ENCODE peak calls at places on chromosomes 2 and 18, in nine cellular contexts. E is naive thymus-derived CD4-positive, alpha-beta T cell; O is progenitor cell of endocrine pancreas; T is lung; M is D341Med; Q is neural progenitor cell; N is RCC 7860; Z is M059J; D is K562. B is an unnamed sample.

GRCh38 chr18:67260841-67261240 is 255.7 kb downstream of the DSEL start:
- DNase-seq in E (no peak), O (no peak), T (no peak), M (no peak), Q (no peak), N (no peak), Z (peak), D (no peak), B (no peak)

GRCh38 chr18:12946549-12947354 is 1.1 kb upstream of the SEH1L start:
- DNase-seq in E (no peak), O (no peak), T (no peak), M (peak), Q (peak), N (peak), Z (peak), D (peak), B (peak)

GRCh38 chr2:202051499-202052161 is 18.0 kb downstream of the FZD7 start:
- DNase-seq in E (no peak), O (no peak), T (no peak), M (no peak), Q (peak), N (no peak), Z (peak), D (no peak), B (no peak)

GRCh38 chr2:236863729-236864126 is 222.0 kb upstream of the COPS8 start:
- DNase-seq in E (no peak), O (no peak), T (no peak), M (no peak), Q (no peak), N (no peak), Z (no peak), D (no peak), B (no peak)

GRCh38 chr2:13056259-13056843 is 339.6 kb downstream of the TRIB2 start:
- DNase-seq in E (no peak), O (no peak), T (no peak), M (peak), Q (peak), N (no peak), Z (peak), D (peak), B (peak)

GRCh38 chr2:178523596-178524134 is 43.4 kb downstream of the PLEKHA3 start:
- DNase-seq in E (no peak), O (no peak), T (no peak), M (no peak), Q (peak), N (no peak), Z (no peak), D (peak), B (peak)

GRCh38 chr2:241751776-241752175 is 17.3 kb downstream of the D2HGDH start:
- DNase-seq in E (no peak), O (no peak), T (no peak), M (no peak), Q (no peak), N (no peak), Z (no peak), D (no peak), B (no peak)

GRCh38 chr2:39696072-39696471 is 30.4 kb downstream of the TMEM178A start:
- DNase-seq in E (no peak), O (no peak), T (no peak), M (peak), Q (no peak), N (peak), Z (peak), D (no peak), B (no peak)

GRCh38 chr2:150572194-150572766 is 84.8 kb upstream of the RND3 start:
- DNase-seq in E (no peak), O (no peak), T (no peak), M (no peak), Q (no peak), N (no peak), Z (no peak), D (no peak), B (no peak)

GRCh38 chr2:60735496-60736250 is 20.4 kb upstream of the PAPOLG start:
- DNase-seq in E (no peak), O (no peak), T (no peak), M (peak), Q (peak), N (no peak), Z (no peak), D (peak), B (no peak)

GRCh38 chr2:10514743-10515142 is 66.6 kb upstream of the ODC1 start:
- DNase-seq in E (no peak), O (no peak), T (no peak), M (no peak), Q (no peak), N (peak), Z (peak), D (no peak), B (no peak)

GRCh38 chr2:26679857-26680256 is 12.7 kb upstream of the KCNK3 start:
- DNase-seq in E (no peak), O (no peak), T (no peak), M (no peak), Q (no peak), N (no peak), Z (no peak), D (no peak), B (no peak)

GRCh38 chr2:10317646-10318045 is 14.9 kb downstream of the HPCAL1 start:
- DNase-seq in E (no peak), O (no peak), T (no peak), M (no peak), Q (peak), N (no peak), Z (no peak), D (peak), B (no peak)

B was measured in NAMALWA.